ENCODE peak calls at places on chromosomes 12 and 14, in four cellular contexts. Z is astrocyte of the spinal cord, G is upper lobe of left lung, V is uterus. E is an unnamed sample.

GRCh38 chr14:69711471-69712216 is 55.3 kb upstream of the SRSF5 start:
- DNase-seq in Z (no peak), G (peak), V (no peak), E (no peak)

GRCh38 chr14:34750233-34750632 is 35.8 kb upstream of the CFL2 start:
- DNase-seq in Z (no peak), G (no peak), V (no peak), E (no peak)

GRCh38 chr12:115478505-115478904 is 794.5 kb upstream of the TBX3 start:
- DNase-seq in Z (no peak), G (no peak), V (no peak), E (no peak)

GRCh38 chr14:104632781-104633180 is 28.2 kb upstream of the TMEM179 start:
- DNase-seq in Z (no peak), G (no peak), V (no peak), E (no peak)

GRCh38 chr12:12079291-12079690 is 8.6 kb downstream of the BCL2L14 start:
- DNase-seq in Z (peak), G (no peak), V (no peak), E (no peak)

GRCh38 chr14:24965934-24966593 is 83.9 kb downstream of the STXBP6 start:
- DNase-seq in Z (peak), G (no peak), V (no peak), E (no peak)

GRCh38 chr14:34700622-34701130 is 13.7 kb downstream of the CFL2 start:
- DNase-seq in Z (peak), G (no peak), V (no peak), E (no peak)

GRCh38 chr12:12336049-12336411 is 14.0 kb downstream of the MANSC1 start:
- DNase-seq in Z (no peak), G (no peak), V (no peak), E (no peak)

GRCh38 chr14:106837870-106838269 is 1311.5 kb downstream of the TMEM121 start:
- DNase-seq in Z (no peak), G (no peak), V (no peak), E (no peak)

GRCh38 chr12:121060149-121061001 is 21.3 kb upstream of the OASL start:
- DNase-seq in Z (peak), G (peak), V (no peak), E (no peak)

GRCh38 chr12:129009833-129010232 is 156.6 kb downstream of the GLT1D1 start:
- DNase-seq in Z (no peak), G (no peak), V (no peak), E (no peak)

GRCh38 chr12:84397279-84397678 is 515.3 kb downstream of the SLC6A15 start:
- DNase-seq in Z (peak), G (no peak), V (no peak), E (no peak)

GRCh38 chr12:57896437-57897201 is 44.7 kb upstream of the ATP23 start:
- DNase-seq in Z (peak), G (peak), V (peak), E (no peak)

GRCh38 chr12:96208801-96209534 is 14.8 kb downstream of the ELK3 start:
- DNase-seq in Z (no peak), G (no peak), V (no peak), E (no peak)

GRCh38 chr14:90968025-90968424 is 92.4 kb downstream of the RPS6KA5 start:
- DNase-seq in Z (no peak), G (no peak), V (no peak), E (no peak)

GRCh38 chr12:100017056-100017455 is 32.3 kb upstream of the ANKS1B start:
- DNase-seq in Z (no peak), G (no peak), V (no peak), E (no peak)

GRCh38 chr12:132081423-132081822 is 62.7 kb downstream of the DDX51 start:
- DNase-seq in Z (no peak), G (no peak), V (no peak), E (no peak)

GRCh38 chr12:28585146-28585545 is 394.9 kb downstream of the CCDC91 start:
- DNase-seq in Z (no peak), G (no peak), V (no peak), E (no peak)

DNA sequence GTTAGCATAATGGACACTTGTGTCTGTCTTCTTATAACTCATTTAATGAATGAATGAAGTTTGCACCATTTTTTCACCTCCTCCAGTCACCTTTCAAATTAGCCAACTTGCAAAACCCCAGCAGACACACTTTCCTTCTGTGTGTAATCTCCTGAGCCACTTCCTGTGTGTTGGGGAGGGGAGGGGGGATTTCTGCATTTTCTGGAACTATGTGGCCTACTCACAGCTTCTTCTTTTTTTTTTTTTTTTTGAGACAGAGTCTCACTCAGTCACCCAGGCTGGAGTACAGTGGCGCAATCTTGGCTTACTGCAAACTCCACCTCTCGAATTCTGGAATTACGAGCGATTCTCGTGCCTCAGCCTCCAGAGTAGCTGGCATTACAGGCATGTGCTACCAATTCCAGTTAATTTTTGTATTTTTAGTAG is 4.1 kb upstream of the SERPINA1 start:
- DNase-seq in Z (peak), G (no peak), V (no peak), E (no peak)
- TF ChIP-seq CTCF in Z (no peak), G (no peak), V (no peak), E (no peak)

GRCh38 chr14:103214461-103214958 is 91.2 kb downstream of the TNFAIP2 start:
- DNase-seq in Z (no peak), G (no peak), V (no peak), E (no peak)

GRCh38 chr14:103216857-103217256 is 93.6 kb downstream of the TNFAIP2 start:
- DNase-seq in Z (no peak), G (no peak), V (no peak), E (no peak)

GRCh38 chr14:103216399-103216798 is 93.1 kb downstream of the TNFAIP2 start:
- DNase-seq in Z (no peak), G (no peak), V (no peak), E (no peak)

GRCh38 chr14:103217538-103217937 is 94.3 kb downstream of the TNFAIP2 start:
- DNase-seq in Z (no peak), G (no peak), V (no peak), E (no peak)

GRCh38 chr14:103213331-103213730 is 90.1 kb downstream of the TNFAIP2 start:
- DNase-seq in Z (no peak), G (no peak), V (no peak), E (no peak)
- TF ChIP-seq CTCF in Z (no peak), G (no peak), V (no peak), E (no peak)

GRCh38 chr12:7373226-7373625 is 69.4 kb downstream of the ACSM4 start:
- DNase-seq in Z (no peak), G (no peak), V (no peak), E (no peak)
- TF ChIP-seq CTCF in Z (no peak), G (no peak), V (no peak), E (no peak)

DNA sequence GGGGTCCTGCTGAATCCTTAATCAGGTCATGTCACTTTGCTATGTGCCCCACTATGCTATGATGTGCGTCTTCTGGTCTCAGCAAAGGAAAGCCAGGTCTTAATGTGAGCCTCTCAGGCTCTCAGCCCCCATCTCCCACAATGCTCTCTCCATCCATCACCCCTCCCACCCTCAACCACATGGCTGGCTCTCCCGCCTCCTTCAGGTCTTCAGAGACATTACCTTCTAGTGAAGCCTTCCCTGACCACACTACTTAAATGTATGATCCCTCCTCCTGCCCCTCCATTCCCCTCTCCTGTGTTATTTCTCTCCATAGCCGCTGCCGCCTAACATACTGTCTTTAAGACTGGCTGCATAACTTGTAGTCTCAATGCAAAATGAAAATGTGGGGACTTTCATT is 50.5 kb downstream of the KRT80 start:
- DNase-seq in Z (no peak), G (no peak), V (no peak), E (no peak)
- TF ChIP-seq CTCF in Z (peak), G (no peak), V (no peak), E (no peak)

DNA sequence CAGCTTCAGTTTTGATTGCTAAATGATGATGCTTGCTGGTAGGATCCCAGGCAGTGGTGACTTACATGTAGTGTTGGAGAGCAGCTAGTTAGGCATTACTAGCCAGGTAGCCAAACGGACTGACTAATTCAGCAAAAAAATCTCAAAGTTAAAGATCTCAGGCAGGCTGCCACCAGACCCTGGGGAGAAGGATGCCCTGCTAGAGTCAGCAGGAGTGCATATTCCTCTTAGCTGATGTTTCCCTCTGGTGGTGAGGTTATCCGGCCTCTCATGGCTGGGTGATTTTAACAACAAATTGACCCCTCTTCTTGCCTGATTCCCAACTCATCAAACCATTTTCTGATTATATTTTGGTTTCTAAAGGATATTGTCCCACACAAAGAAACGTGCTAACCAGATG is 2.8 kb downstream of the EFS start:
- DNase-seq in Z (peak), G (no peak), V (no peak), E (no peak)
- TF ChIP-seq CTCF in Z (peak), G (no peak), V (no peak), E (peak)

GRCh38 chr12:109779382-109779781 is 53.8 kb downstream of the TRPV4 start:
- DNase-seq in Z (no peak), G (no peak), V (no peak), E (no peak)
- TF ChIP-seq CTCF in Z (no peak), G (no peak), V (no peak), E (peak)

GRCh38 chr12:116881325-116881866 is at the start of gene HRK:
- DNase-seq in Z (no peak), G (peak), V (no peak), E (peak)
- TF ChIP-seq CTCF in Z (no peak), G (no peak), V (no peak), E (no peak)

GRCh38 chr12:53051058-53051880 is 1.4 kb downstream of the TNS2 start:
- DNase-seq in Z (no peak), G (no peak), V (peak), E (no peak)
- TF ChIP-seq CTCF in Z (no peak), G (peak), V (peak), E (no peak)

GRCh38 chr12:88784166-88784565 is 203.9 kb upstream of the KITLG start:
- DNase-seq in Z (no peak), G (no peak), V (no peak), E (no peak)

GRCh38 chr12:88782357-88782756 is 202.1 kb upstream of the KITLG start:
- DNase-seq in Z (no peak), G (no peak), V (no peak), E (no peak)

DNA sequence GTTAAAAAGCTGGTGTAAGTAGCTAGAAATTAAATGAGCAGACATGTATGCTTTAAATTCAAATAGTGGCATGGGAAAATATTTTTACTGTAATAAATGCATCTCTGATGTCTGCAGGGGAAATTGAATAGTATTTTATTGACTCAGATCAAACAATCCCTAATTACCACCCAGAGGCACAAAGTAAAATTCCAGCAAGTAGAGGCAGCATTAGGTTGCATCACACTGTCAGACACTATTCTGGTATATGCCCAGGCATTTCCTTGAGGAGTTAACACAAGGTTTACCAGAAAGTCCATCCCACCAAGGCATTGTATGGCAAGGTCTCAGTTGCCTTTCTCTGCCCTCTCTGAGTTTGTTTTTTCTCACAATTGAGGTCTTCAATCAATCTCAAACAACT is 201.6 kb upstream of the KITLG start:
- DNase-seq in Z (no peak), G (no peak), V (no peak), E (no peak)
- TF ChIP-seq CTCF in Z (no peak), G (no peak), V (no peak), E (no peak)